ENCODE peak calls at places on chromosome 6, in six cellular contexts. One of them, this sample, is unnamed.

GRCh38 chr6:138162104-138162946 is 586 bp downstream of the ARFGEF3 start:
- DNase-seq in T47D: peak; percentile 79
- DNase-seq in ELR: no peak
- DNase-seq in left ventricle myocardium inferior: no peak
- DNase-seq in SHP77: peak; percentile 35
- DNase-seq in sciatic nerve: peak; percentile 63
- DNase-seq in this sample: peak; percentile 63

GRCh38 chr6:124607119-124607627 is 355.1 kb upstream of the RNF217 start:
- DNase-seq in T47D: no peak
- DNase-seq in ELR: no peak
- DNase-seq in left ventricle myocardium inferior: no peak
- DNase-seq in SHP77: no peak
- DNase-seq in sciatic nerve: no peak
- DNase-seq in this sample: no peak

GRCh38 chr6:24980507-24981384 is 45.0 kb upstream of the RIPOR2 start:
- DNase-seq in T47D: no peak
- DNase-seq in ELR: no peak
- DNase-seq in left ventricle myocardium inferior: no peak
- DNase-seq in SHP77: no peak
- DNase-seq in sciatic nerve: no peak
- DNase-seq in this sample: peak; percentile 50

GRCh38 chr6:128057541-128058335 is 156.9 kb upstream of the THEMIS start:
- DNase-seq in T47D: no peak
- DNase-seq in ELR: peak; percentile 69
- DNase-seq in left ventricle myocardium inferior: no peak
- DNase-seq in SHP77: no peak
- DNase-seq in sciatic nerve: no peak
- DNase-seq in this sample: no peak

GRCh38 chr6:14705841-14706377 is 540.0 kb upstream of the JARID2 start:
- DNase-seq in T47D: peak; percentile 9
- DNase-seq in ELR: no peak
- DNase-seq in left ventricle myocardium inferior: no peak
- DNase-seq in SHP77: no peak
- DNase-seq in sciatic nerve: no peak
- DNase-seq in this sample: no peak

GRCh38 chr6:16355699-16356481 is 117.5 kb downstream of the GMPR start:
- DNase-seq in T47D: no peak
- DNase-seq in ELR: peak; percentile 52
- DNase-seq in left ventricle myocardium inferior: no peak
- DNase-seq in SHP77: no peak
- DNase-seq in sciatic nerve: no peak
- DNase-seq in this sample: no peak

GRCh38 chr6:69994251-69994650 is 127.9 kb downstream of the COL19A1 start:
- DNase-seq in T47D: no peak
- DNase-seq in ELR: peak; percentile 54
- DNase-seq in left ventricle myocardium inferior: no peak
- DNase-seq in SHP77: no peak
- DNase-seq in sciatic nerve: no peak
- DNase-seq in this sample: no peak

GRCh38 chr6:132456700-132457143 is 55.4 kb upstream of the MOXD1 start:
- DNase-seq in T47D: no peak
- DNase-seq in ELR: no peak
- DNase-seq in left ventricle myocardium inferior: peak; percentile 46
- DNase-seq in SHP77: no peak
- DNase-seq in sciatic nerve: no peak
- DNase-seq in this sample: peak; percentile 10

GRCh38 chr6:107658920-107659879 is 164.9 kb downstream of the SCML4 start:
- DNase-seq in T47D: peak; percentile 57
- DNase-seq in ELR: peak; percentile 13
- DNase-seq in left ventricle myocardium inferior: no peak
- DNase-seq in SHP77: peak; percentile 54
- DNase-seq in sciatic nerve: no peak
- DNase-seq in this sample: no peak

GRCh38 chr6:135311446-135312200 is 130.5 kb downstream of the MYB start:
- DNase-seq in T47D: no peak
- DNase-seq in ELR: no peak
- DNase-seq in left ventricle myocardium inferior: no peak
- DNase-seq in SHP77: peak; percentile 21
- DNase-seq in sciatic nerve: no peak
- DNase-seq in this sample: no peak

GRCh38 chr6:101202975-101203374 is 190.5 kb upstream of the GRIK2 start:
- DNase-seq in T47D: no peak
- DNase-seq in ELR: no peak
- DNase-seq in left ventricle myocardium inferior: no peak
- DNase-seq in SHP77: no peak
- DNase-seq in sciatic nerve: no peak
- DNase-seq in this sample: no peak

This sample was measured in iPS-NIHi11.